ENCODE peak calls at places on chromosomes 4 and X, in seven cellular contexts. Z is fibroblast of lung, I is heart right ventricle, H is PC-3, D is mesendoderm, S is endothelial cell of umbilical vein, U is fibroblast of pulmonary artery. J is an unnamed sample.

GRCh38 chrX:105972690-105973386 is 65.7 kb downstream of the SERPINA7 start:
- DNase-seq in Z (no peak), I (no peak), H (no peak), D (no peak), S (no peak), U (no peak), J (no peak)

GRCh38 chr4:153427363-153428071 is 38.6 kb upstream of the TMEM131L start:
- DNase-seq in Z (peak; percentile 39), I (no peak), H (peak; percentile 50), D (no peak), S (no peak), U (peak; percentile 63), J (no peak)

GRCh38 chrX:69165116-69165651 is at the start of gene PJA1:
- DNase-seq in Z (peak; percentile 71), I (peak; percentile 78), H (peak; percentile 53), D (peak; percentile 75), S (peak; percentile 66), U (peak; percentile 70), J (peak; percentile 87)

GRCh38 chr4:88158360-88159136 is at the start of gene ABCG2:
- DNase-seq in Z (peak; percentile 46), I (peak; percentile 16), H (no peak), D (peak; percentile 94), S (peak; percentile 72), U (peak; percentile 21), J (no peak)

GRCh38 chrX:86171366-86171765 is 23.1 kb downstream of the DACH2 start:
- DNase-seq in Z (peak; percentile 65), I (no peak), H (peak; percentile 28), D (peak; percentile 78), S (peak; percentile 3), U (peak; percentile 6), J (no peak)

GRCh38 chr4:78137538-78137937 is 80.4 kb downstream of the FRAS1 start:
- DNase-seq in Z (no peak), I (no peak), H (peak; percentile 31), D (no peak), S (no peak), U (no peak), J (no peak)

GRCh38 chr4:38560763-38561558 is 103.0 kb upstream of the KLF3 start:
- DNase-seq in Z (no peak), I (no peak), H (peak; percentile 11), D (no peak), S (no peak), U (no peak), J (no peak)

GRCh38 chrX:3757510-3758025 is 44.1 kb upstream of the PRKX start:
- DNase-seq in Z (no peak), I (no peak), H (no peak), D (no peak), S (no peak), U (no peak), J (no peak)

GRCh38 chr4:70992354-70992753 is 1.1 kb upstream of the DCK start:
- DNase-seq in Z (no peak), I (no peak), H (peak; percentile 27), D (peak; percentile 52), S (no peak), U (no peak), J (no peak)

GRCh38 chr4:1872918-1873269 is 1.7 kb downstream of the NSD2 start:
- DNase-seq in Z (peak; percentile 58), I (no peak), H (peak; percentile 64), D (no peak), S (peak; percentile 67), U (peak; percentile 59), J (no peak)

GRCh38 chrX:46792826-46793195 is 33.9 kb upstream of the SLC9A7 start:
- DNase-seq in Z (no peak), I (no peak), H (no peak), D (no peak), S (no peak), U (no peak), J (no peak)
- H3K4me3 ChIP-seq in Z (no peak overlapping the region), I (no peak overlapping the region), H (peak overlapping the region; percentile 55), D (no peak overlapping the region), S (no peak overlapping the region), U (peak overlapping the region; percentile 27), J (no peak overlapping the region)

DNA sequence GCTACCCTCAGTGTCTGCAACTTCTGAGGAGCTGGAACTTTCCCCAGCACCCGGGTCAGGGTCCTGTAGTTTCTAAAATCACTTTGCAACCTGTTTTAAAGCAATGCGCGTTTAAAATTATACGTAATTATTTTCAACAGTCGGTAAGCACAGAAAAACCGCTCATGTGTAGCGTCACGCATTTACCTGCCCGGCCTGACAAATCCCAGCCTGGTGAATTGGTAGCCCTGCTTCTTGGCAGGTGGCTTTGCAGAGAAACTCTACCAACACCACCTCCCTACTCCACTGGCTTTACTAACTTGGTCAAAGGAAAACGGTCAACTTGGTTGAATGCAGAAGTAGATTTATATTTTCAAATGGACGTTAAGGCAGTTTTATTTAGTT is 651 bp downstream of the BANK1 start:
- DNase-seq in Z (no peak), I (no peak), H (peak; percentile 45), D (no peak), S (no peak), U (no peak), J (no peak)
- H3K4me3 ChIP-seq in Z (peak overlapping the region; percentile 47), I (peak overlapping the region; percentile 45), H (peak overlapping the region; percentile 74), D (peak overlapping the region; percentile 42), S (peak overlapping the region; percentile 30), U (peak overlapping the region; percentile 43), J (peak overlapping the region; percentile 58)

GRCh38 chrX:49059209-49060191 is 701 bp downstream of the CCDC120 start:
- DNase-seq in Z (no peak), I (no peak), H (peak; percentile 30), D (no peak), S (no peak), U (no peak), J (no peak)
- H3K4me3 ChIP-seq in Z (no peak overlapping the region), I (peak overlapping the region; percentile 3), H (peak overlapping the region; percentile 82), D (peak overlapping the region; percentile 45), S (no peak overlapping the region), U (no peak overlapping the region), J (no peak overlapping the region)

DNA sequence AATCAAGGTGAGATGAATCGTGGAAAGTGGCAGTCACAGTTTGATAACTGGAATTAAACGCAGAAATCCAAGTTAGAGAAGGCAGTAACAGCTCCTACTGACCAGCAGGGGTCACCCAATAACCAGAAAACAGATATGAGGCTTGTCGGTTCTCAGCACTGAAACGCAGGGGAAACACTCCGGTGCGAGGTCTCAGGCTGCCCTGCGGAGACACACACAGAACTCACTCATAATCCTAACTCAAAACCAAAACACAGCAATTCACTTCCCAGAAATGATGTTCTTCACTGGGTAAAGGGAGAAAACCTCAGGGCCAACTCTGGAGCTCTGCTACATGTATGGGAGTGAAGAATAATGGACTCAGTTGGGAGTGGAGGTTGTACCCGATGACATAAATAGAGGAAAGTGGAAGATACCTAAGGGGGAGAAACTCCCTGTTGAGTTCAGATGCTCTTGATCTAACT is 384.4 kb downstream of the RAPGEF2 start:
- DNase-seq in Z (peak; percentile 83), I (no peak), H (peak; percentile 58), D (peak; percentile 90), S (peak; percentile 65), U (peak; percentile 87), J (no peak)
- H3K4me3 ChIP-seq in Z (no peak overlapping the region), I (no peak overlapping the region), H (peak overlapping the region; percentile 38), D (no peak overlapping the region), S (no peak overlapping the region), U (no peak overlapping the region), J (no peak overlapping the region)

DNA sequence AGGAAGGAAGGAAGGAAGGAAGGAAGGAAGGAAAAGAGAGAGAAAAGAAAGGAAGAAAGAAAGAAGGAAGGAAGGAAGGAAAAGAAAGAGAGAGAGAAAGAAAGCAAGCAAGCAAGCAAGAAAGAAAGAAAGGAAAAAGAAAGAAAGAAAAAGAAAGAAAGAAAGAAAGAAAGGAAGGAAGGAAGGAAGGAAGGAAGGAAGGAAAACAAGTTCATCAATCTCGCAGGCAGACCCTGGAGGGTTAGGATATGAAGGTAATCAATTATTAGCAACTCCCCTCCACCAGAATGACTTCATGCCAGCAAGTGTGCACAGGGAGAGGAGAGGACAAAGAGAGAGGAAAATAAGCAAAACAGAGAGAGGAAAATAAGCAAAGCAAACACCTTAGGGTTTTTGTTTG is 80.2 kb downstream of the MTNR1A start:
- DNase-seq in Z (no peak), I (no peak), H (no peak), D (no peak), S (no peak), U (no peak), J (no peak)
- H3K4me3 ChIP-seq in Z (no peak overlapping the region), I (no peak overlapping the region), H (no peak overlapping the region), D (no peak overlapping the region), S (no peak overlapping the region), U (no peak overlapping the region), J (no peak overlapping the region)